ENCODE peak calls at places on chromosomes 2 and 18, in five cellular contexts. O, B, Q, G and J are unnamed samples.

GRCh38 chr18:42860011-42860410 is 255.5 kb downstream of the RIT2 start:
- DNase-seq in B (no peak), G (no peak), O (no peak), Q (no peak), J (no peak)

GRCh38 chr2:50126845-50127244 is 905.1 kb downstream of the NRXN1 start:
- DNase-seq in G (peak), B (no peak), O (no peak), Q (no peak), J (no peak)

GRCh38 chr2:64615844-64616536 is 37.7 kb downstream of the SERTAD2 start:
- DNase-seq in G (no peak), O (no peak), B (no peak), Q (no peak), J (no peak)

GRCh38 chr2:235500761-235501662 is 7.2 kb downstream of the AGAP1 start:
- DNase-seq in B (no peak), G (no peak), O (no peak), Q (no peak), J (no peak)

GRCh38 chr2:197073701-197074433 is 147.4 kb upstream of the PGAP1 start:
- DNase-seq in G (no peak), Q (no peak), O (no peak), B (no peak), J (no peak)

GRCh38 chr2:206873426-206873825 is 65.9 kb upstream of the CPO start:
- DNase-seq in G (peak), Q (no peak), B (no peak), O (no peak), J (no peak)

GRCh38 chr2:64807417-64807816 is 153.7 kb upstream of the SERTAD2 start:
- DNase-seq in O (peak), Q (peak), B (no peak), G (no peak), J (no peak)

GRCh38 chr2:43011142-43011491 is 215.3 kb downstream of the ZFP36L2 start:
- DNase-seq in G (no peak), O (no peak), Q (no peak), B (no peak), J (no peak)

GRCh38 chr2:101150306-101151140 is 659 bp downstream of the TBC1D8 start:
- DNase-seq in O (no peak), Q (peak), G (peak), B (no peak), J (peak)

GRCh38 chr2:1487758-1488715 is 74.8 kb downstream of the TPO start:
- DNase-seq in Q (no peak), G (peak), B (no peak), O (no peak), J (no peak)

GRCh38 chr2:68250196-68250595 is 2.1 kb downstream of the PPP3R1 start:
- DNase-seq in Q (no peak), O (no peak), B (no peak), G (no peak), J (no peak)

GRCh38 chr2:88187038-88187676 is 17.0 kb downstream of the THNSL2 start:
- DNase-seq in Q (peak), O (no peak), B (peak), G (peak), J (peak)

GRCh38 chr2:121489284-121489683 is 41.4 kb upstream of the RNU4ATAC start:
- DNase-seq in Q (no peak), B (peak), O (peak), G (no peak), J (no peak)

GRCh38 chr2:173989160-173989885 is 24.1 kb upstream of the SP3 start:
- DNase-seq in O (no peak), Q (no peak), B (no peak), G (no peak), J (no peak)

GRCh38 chr2:228657807-228658402 is 476.4 kb upstream of the SPHKAP start:
- DNase-seq in G (peak), O (peak), B (peak), Q (no peak), J (no peak)

GRCh38 chr2:215579809-215580208 is 143.9 kb upstream of the FN1 start:
- DNase-seq in B (peak), O (no peak), Q (no peak), G (no peak), J (no peak)

DNA sequence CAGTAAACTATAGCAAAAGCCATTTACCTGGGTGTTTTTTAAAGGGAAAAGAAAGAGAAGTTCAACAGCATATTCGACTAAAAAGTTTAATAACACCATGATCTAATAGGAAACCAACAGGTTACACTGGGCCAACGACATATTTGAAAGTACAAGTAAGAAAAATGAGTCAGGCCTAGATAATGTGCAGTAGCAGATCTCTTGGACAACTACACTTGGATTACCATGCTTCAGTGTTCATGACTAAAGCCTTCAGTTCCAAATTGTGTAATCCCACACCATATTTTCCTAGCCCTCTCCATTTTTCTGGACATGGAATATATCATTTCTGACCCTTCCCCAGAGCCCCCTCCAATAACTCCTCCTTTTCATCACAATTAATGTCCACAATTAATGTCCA is 39.1 kb upstream of the FIGN start:
- DNase-seq in G (no peak), O (no peak), Q (no peak), B (no peak), J (no peak)
- TF ChIP-seq FOXM1 in G (no peak), O (no peak), Q (no peak), B (no peak), J (no peak)

GRCh38 chr2:128600606-128601297 is 282.1 kb upstream of the HS6ST1 start:
- DNase-seq in G (peak), B (no peak), O (no peak), Q (no peak), J (no peak)
- TF ChIP-seq FOXM1 in G (no peak), B (no peak), O (no peak), Q (no peak), J (no peak)

DNA sequence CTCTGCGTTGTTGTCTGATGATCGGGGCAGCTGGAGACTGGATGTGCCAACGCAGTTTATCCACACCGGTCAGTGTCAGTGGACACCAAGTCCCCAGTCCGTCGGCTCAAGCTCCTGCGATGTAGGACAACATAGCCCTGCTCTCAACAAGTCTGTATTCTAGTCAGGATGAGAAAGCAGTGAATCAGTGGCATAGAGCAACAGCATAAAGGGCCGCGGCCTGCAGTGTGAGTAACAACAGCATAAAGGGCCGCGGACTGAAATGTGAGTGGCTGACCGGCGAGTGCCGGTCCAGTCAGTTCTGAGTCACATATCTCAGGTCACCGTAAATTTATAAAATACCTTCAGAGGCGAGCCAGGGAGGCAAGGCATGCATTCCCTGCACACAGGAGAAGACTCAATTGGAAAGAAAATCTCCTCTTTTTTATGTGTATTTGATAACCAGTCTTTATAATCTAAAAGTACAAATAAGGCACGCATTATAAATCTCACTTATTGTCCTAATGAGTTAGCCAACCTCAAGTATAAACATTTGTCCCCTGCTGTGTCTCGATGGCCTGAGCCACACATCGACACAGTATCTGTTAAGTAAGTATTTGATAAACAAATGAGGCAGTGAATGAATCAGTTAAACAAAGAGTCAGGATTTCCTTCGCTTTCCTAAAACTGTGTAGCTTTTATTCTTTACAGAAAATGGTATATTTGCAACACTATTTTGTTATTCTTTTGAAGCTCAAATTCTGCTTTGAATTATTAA is 33.8 kb upstream of the NFATC1 start:
- DNase-seq in O (no peak), G (no peak), Q (no peak), B (no peak), J (no peak)
- TF ChIP-seq FOXM1 in O (no peak), G (no peak), Q (no peak), B (no peak), J (no peak)

DNA sequence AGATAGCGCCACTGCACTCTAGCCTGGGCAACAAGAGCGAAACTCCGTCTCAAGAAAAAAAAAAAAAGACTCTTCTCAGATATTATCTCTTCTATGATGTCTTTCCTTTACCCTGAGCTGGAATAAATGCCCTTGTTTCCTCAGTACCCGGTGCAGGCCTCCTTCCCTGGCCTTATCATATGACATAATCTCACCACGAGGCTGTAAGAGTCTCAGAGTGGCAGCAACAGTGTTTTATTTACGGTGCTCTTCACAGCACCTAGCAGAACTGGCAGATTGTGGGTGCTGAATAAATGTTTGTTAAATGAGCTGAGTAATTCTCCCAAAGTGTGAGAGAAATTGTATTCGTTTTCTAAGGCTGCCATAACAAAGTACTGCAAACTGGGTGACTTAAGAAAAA is 82.8 kb upstream of the CD28 start:
- DNase-seq in O (no peak), B (no peak), Q (no peak), G (no peak), J (no peak)
- TF ChIP-seq FOXM1 in O (no peak), B (no peak), Q (no peak), G (no peak), J (no peak)